ENCODE peak calls at places on chromosomes 3 and 15, in seven cellular contexts. T is cardiac muscle cell, L is adrenal gland, I is mammary epithelial cell, C is fibroblast of lung, Y is left ventricle myocardium inferior, N is Caco-2. M is an unnamed sample. For H3K4me1, the result is how much of the 10 kb centered on the place peaks cover.

GRCh38 chr15:90306560-90306959 is 41.1 kb downstream of the NGRN start:
- DNase-seq in T (no peak), L (peak), I (no peak), C (no peak), Y (no peak), N (no peak), M (no peak)

GRCh38 chr15:88476635-88477038 is 9.1 kb downstream of the MRPS11 start:
- DNase-seq in T (peak), L (peak), I (no peak), C (peak), Y (no peak), N (peak), M (peak)

GRCh38 chr3:157754415-157754814 is 251.2 kb upstream of the VEPH1 start:
- DNase-seq in T (no peak), L (no peak), I (no peak), C (no peak), Y (no peak), N (no peak), M (no peak)

GRCh38 chr3:184176377-184177330 is 2.0 kb downstream of the AP2M1 start:
- DNase-seq in T (peak), L (peak), I (peak), C (peak), Y (peak), N (no peak), M (peak)

GRCh38 chr3:108489776-108490175 is 20.6 kb downstream of the MYH15 start:
- DNase-seq in T (peak), L (no peak), I (peak), C (peak), Y (no peak), N (peak), M (peak)

GRCh38 chr15:45393851-45394250 is 15.5 kb upstream of the GATM start:
- DNase-seq in T (no peak), L (no peak), I (no peak), C (no peak), Y (no peak), N (peak), M (no peak)

GRCh38 chr3:106160396-106160795 is 291.6 kb upstream of the CBLB start:
- DNase-seq in T (no peak), L (no peak), I (no peak), C (no peak), Y (no peak), N (no peak), M (no peak)

GRCh38 chr15:87267798-87268197 is 988.7 kb downstream of the NTRK3 start:
- DNase-seq in T (no peak), L (no peak), I (peak), C (peak), Y (no peak), N (no peak), M (no peak)

GRCh38 chr15:88038261-88038660 is 218.3 kb downstream of the NTRK3 start:
- DNase-seq in T (no peak), L (no peak), I (no peak), C (no peak), Y (no peak), N (no peak), M (no peak)

GRCh38 chr3:197802505-197803459 is 11.7 kb downstream of the LRCH3 start:
- DNase-seq in T (no peak), L (no peak), I (no peak), C (no peak), Y (no peak), N (peak), M (no peak)

GRCh38 chr15:101028772-101029438 is 109.7 kb downstream of the LRRK1 start:
- DNase-seq in T (no peak), L (peak), I (no peak), C (no peak), Y (no peak), N (no peak), M (peak)

GRCh38 chr3:192422998-192423349 is 304.4 kb downstream of the FGF12 start:
- DNase-seq in T (peak), L (no peak), I (no peak), C (peak), Y (no peak), N (no peak), M (no peak)

GRCh38 chr15:65954289-65954741 is 85.0 kb downstream of the RAB11A start:
- DNase-seq in T (no peak), L (no peak), I (peak), C (no peak), Y (no peak), N (no peak), M (no peak)

GRCh38 chr3:71511037-71511436 is 72.5 kb downstream of the FOXP1 start:
- DNase-seq in T (no peak), L (no peak), I (peak), C (peak), Y (no peak), N (no peak), M (no peak)

GRCh38 chr3:100590840-100591147 is 18.6 kb upstream of the ADGRG7 start:
- DNase-seq in T (no peak), L (no peak), I (no peak), C (no peak), Y (no peak), N (no peak), M (no peak)
- TF ChIP-seq CTCF in T (no peak), L (no peak), I (no peak), C (no peak), Y (no peak), N (no peak), M (no peak)

GRCh38 chr3:127699946-127700300 is 27.2 kb downstream of the ABTB1 start:
- DNase-seq in T (no peak), L (no peak), I (no peak), C (no peak), Y (no peak), N (no peak), M (no peak)

GRCh38 chr3:127698264-127699097 is 25.7 kb downstream of the ABTB1 start:
- DNase-seq in T (no peak), L (no peak), I (no peak), C (no peak), Y (peak), N (no peak), M (no peak)

GRCh38 chr3:127700406-127700805 is 27.7 kb downstream of the ABTB1 start:
- DNase-seq in T (no peak), L (no peak), I (no peak), C (no peak), Y (no peak), N (no peak), M (no peak)

GRCh38 chr3:127699098-127699945 is 26.6 kb downstream of the ABTB1 start:
- DNase-seq in T (no peak), L (peak), I (no peak), C (peak), Y (peak), N (no peak), M (no peak)

DNA sequence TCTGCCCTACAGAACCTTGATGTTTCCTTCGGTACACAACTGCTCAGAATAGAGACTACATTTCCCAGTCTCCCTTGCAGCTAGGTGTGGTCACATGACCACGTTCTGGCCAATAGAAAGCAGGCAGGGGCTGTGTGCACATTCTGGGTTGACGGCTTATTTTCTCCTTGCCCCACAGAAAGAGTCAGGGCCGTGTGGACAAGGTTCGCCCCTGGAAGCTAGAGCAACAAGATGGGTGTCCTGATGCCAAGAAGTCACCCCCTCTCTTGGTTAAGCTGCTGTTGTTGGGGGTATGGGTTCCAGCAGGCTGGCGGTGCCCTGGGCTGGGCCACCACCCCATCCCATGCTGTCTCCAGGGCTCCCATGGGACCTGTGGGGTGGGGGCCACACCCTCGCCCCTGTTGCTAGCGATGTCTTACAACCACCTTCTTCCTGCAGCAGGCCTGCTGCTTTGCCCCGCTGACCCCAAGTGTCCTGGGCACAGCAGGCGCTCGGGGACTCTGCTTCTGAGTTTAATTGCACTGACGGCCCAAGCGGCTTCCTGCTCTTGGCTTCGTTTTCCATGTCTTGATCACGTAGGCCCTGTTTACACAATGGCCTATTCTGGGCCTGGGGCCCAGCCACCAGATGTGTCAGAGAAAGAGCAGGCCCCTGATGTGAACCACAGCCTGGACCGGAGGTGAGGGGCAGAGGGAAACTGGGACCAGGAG is 24.9 kb downstream of the ABTB1 start:
- DNase-seq in T (peak), L (peak), I (peak), C (peak), Y (peak), N (peak), M (peak)
- H3K4me3 ChIP-seq in T (no peak), L (no peak), I (no peak), C (no peak), Y (peak), N (no peak), M (peak)

DNA sequence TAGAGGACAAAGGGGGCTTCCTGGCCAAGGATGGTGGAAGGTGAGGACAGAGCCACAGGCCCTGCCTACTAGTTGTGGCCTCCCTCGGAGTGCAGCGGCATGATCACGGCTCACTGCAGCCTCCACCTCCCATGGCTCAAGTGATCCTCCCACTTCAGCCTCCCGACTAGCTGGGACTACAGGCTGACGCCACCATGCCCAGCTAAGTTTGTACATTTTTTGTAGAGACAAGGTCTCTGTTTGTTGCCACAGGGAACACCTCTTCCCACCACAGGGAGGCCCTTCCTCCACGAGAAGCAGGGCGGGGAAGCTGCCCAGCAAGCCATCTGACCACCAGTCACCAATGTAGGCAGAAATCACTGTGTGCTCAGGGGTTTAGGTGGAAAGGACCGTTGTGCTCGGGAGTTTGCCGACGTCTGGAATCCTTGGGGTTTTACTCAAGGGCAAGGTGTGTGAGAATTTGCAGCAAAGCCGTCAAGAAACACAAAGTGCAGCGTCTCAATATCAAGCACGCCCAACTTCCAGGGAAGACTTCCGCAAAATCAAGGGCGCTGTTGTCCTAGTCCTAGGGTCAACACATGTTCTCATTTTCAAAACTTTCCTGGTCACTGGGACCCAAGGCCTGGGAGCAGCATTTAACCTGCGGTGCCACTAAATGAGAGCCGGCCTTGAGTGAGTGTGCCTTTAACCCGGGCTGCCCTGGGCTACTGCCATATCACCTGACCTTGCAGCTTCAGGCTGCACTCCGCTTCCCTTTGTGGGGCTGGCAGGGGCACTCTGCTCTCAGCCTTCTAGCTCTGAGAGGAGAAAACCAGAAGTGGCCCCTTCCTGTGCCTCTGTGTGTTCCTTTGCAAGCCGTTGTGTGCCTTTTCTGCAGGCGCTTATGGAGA is 65.7 kb downstream of the SLC12A8 start:
- DNase-seq in T (peak), L (peak), I (no peak), C (no peak), Y (peak), N (no peak), M (peak)
- H3K4me1 ChIP-seq in T (under half), L (under half), I (under half), C (under half), Y (half or more), N (under half), M (under half)

DNA sequence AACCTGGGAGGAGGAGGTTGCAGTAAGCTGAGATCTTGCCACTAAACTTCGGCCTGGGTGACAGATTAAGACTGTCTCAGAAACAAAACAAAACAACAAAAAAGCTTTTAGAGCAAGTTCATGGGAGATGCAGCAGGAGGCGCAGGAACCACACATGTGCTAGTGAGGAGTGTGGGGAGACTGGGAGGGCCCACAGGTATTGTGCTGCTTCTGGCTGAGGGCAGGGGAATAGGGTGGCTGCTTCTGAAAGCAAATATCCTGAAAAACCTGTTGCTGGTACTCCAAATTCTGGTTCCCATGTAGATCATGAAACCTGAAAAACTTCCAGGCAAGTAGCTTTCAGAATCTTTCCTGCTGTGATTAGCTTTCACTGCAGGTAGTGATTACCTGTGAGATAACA is 22.1 kb downstream of the TYRO3 start:
- DNase-seq in T (no peak), L (no peak), I (peak), C (no peak), Y (no peak), N (peak), M (no peak)
- TF ChIP-seq CTCF in T (peak), L (no peak), I (peak), C (peak), Y (no peak), N (peak), M (no peak)

GRCh38 chr15:93074596-93074995 is 14.4 kb downstream of the RGMA start:
- DNase-seq in T (no peak), L (no peak), I (no peak), C (no peak), Y (no peak), N (no peak), M (no peak)

GRCh38 chr15:93072440-93073394 is 16.3 kb downstream of the RGMA start:
- DNase-seq in T (peak), L (peak), I (peak), C (peak), Y (peak), N (peak), M (peak)

GRCh38 chr15:93071469-93071891 is 17.5 kb downstream of the RGMA start:
- DNase-seq in T (peak), L (no peak), I (no peak), C (peak), Y (no peak), N (no peak), M (no peak)

GRCh38 chr15:93072011-93072410 is 17.0 kb downstream of the RGMA start:
- DNase-seq in T (no peak), L (no peak), I (no peak), C (peak), Y (no peak), N (no peak), M (no peak)

DNA sequence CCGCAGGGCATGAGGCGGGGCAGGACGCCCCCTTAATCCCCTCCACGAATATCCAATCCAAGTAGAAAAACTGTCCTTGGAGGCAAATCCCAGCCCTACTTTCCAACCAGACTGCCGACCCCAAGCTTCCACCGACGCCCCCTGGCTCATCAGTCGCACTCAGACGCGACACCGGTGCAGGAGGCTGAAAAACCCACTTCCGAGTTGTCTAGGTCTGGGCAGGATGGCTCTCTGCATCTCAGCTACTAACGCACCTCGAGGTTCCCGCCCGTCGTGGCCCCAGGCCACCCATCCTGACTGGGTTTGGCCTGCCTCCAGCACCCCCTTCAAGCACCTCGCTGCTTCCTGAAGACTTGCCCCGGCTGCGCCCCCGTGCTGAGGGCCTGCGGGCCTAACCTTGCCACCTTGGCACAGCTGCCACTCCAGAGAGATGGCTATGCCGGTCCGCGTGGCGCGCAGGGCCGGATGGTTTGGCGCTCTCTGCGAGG is 15.5 kb downstream of the RGMA start:
- DNase-seq in T (no peak), L (no peak), I (no peak), C (no peak), Y (no peak), N (no peak), M (peak)
- H3K4me3 ChIP-seq in T (peak), L (no peak), I (peak), C (no peak), Y (peak), N (peak), M (peak)

GRCh38 chr3:51676102-51676640 is 5.1 kb downstream of the TEX264 start:
- DNase-seq in T (no peak), L (no peak), I (no peak), C (no peak), Y (peak), N (no peak), M (no peak)

GRCh38 chr3:51678186-51678585 is 7.1 kb downstream of the TEX264 start:
- DNase-seq in T (no peak), L (no peak), I (no peak), C (no peak), Y (no peak), N (no peak), M (no peak)

GRCh38 chr3:51678685-51679084 is 7.6 kb downstream of the TEX264 start:
- DNase-seq in T (no peak), L (no peak), I (peak), C (no peak), Y (peak), N (no peak), M (no peak)

GRCh38 chr3:51679318-51679717 is 8.3 kb downstream of the TEX264 start:
- DNase-seq in T (no peak), L (no peak), I (no peak), C (no peak), Y (peak), N (no peak), M (no peak)

DNA sequence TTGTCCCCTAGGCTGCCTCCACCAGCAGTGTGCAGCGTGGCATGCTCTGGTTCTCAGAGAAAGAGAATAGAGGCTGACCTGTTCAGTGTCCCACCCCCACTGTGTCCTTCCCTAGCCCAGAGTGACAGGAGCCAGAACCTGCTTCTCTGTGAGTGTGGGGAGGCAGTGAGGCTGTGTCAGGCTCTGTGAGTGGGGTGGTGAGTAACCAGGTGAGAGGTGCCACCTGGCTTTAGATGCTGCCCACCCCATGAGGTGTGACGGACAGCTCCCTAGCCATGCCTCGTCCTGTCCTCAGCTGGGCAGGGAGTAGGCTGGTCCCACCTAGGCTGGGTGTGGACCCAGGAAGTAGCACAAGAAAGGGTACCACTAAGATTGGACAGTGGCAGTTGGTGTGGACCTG is 6.3 kb downstream of the TEX264 start:
- DNase-seq in T (no peak), L (no peak), I (no peak), C (no peak), Y (no peak), N (no peak), M (no peak)
- H3K4me1 ChIP-seq in T (under half), L (under half), I (half or more), C (under half), Y (half or more), N (under half), M (under half)

DNA sequence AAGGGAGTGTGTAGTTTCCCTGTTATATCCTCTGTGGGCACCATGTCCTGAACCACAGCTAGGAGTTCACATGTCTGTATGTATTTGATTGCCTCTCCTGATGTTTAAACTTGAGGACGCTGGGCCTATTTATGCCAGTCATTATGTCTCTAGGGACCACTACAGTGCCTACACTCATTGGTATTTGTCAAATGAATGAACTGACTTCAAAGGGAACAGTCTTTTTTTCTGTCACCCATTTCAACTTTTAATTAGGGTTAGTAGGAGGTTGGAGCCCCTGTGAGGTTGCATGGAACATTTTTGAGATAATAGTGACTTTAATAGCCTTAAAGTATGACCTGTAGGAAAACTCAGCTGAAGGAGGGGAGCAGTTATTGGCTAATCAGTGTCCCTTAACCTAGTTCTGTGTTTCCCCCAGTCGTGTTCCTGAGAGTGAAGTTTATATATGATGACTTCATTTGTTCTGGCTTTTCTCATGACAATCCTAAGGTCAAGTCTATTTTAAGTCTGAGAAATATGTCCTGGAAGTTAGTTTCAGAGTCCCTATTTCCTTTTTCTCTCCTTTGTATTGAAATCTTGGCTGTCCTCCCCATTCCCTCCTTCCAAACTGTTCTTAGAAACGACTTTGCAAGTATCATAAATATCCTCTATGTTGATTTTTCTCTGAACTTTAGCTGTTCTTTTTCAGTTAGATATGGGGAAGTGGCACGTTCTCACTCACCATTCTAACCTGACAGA is 29.0 kb downstream of the PDE8A start:
- DNase-seq in T (no peak), L (no peak), I (no peak), C (peak), Y (no peak), N (peak), M (no peak)
- TF ChIP-seq CTCF in T (no peak), L (no peak), I (no peak), C (no peak), Y (no peak), N (peak), M (no peak)

M was measured in testis.